ENCODE peak calls at places on chromosomes 4 and X, in eight cellular contexts. Z is right lobe of liver, J is endodermal cell, V is fibroblast of mammary gland, D is uterus, M is neural crest cell, T is psoas muscle, I is Calu3. Y is an unnamed sample.

GRCh38 chrX:83819304-83819703 is 41.6 kb upstream of the CYLC1 start:
- DNase-seq in Z (no peak), J (peak), V (no peak), D (no peak), M (no peak), T (no peak), I (no peak), Y (no peak)

GRCh38 chr4:41359836-41360213 is 103.1 kb downstream of the UCHL1 start:
- DNase-seq in Z (no peak), J (no peak), V (no peak), D (no peak), M (no peak), T (no peak), I (no peak), Y (no peak)

GRCh38 chr4:37440519-37440900 is 196.0 kb downstream of the NWD2 start:
- DNase-seq in Z (no peak), J (no peak), V (no peak), D (no peak), M (no peak), T (no peak), I (no peak), Y (no peak)

GRCh38 chrX:100408643-100409315 is 1.3 kb downstream of the PCDH19 start:
- DNase-seq in Z (peak), J (peak), V (no peak), D (no peak), M (no peak), T (peak), I (no peak), Y (no peak)

GRCh38 chr4:140681201-140681600 is 75.0 kb downstream of the TBC1D9 start:
- DNase-seq in Z (no peak), J (no peak), V (no peak), D (no peak), M (no peak), T (no peak), I (no peak), Y (peak)

GRCh38 chr4:1537410-1538095 is 131.3 kb upstream of the NKX1-1 start:
- DNase-seq in Z (no peak), J (no peak), V (no peak), D (no peak), M (no peak), T (peak), I (no peak), Y (no peak)

GRCh38 chr4:15653864-15654391 is 1.2 kb downstream of the FBXL5 start:
- DNase-seq in Z (no peak), J (no peak), V (peak), D (no peak), M (peak), T (no peak), I (no peak), Y (peak)

GRCh38 chr4:168859888-168860694 is 150.0 kb downstream of the CBR4 start:
- DNase-seq in Z (no peak), J (no peak), V (peak), D (no peak), M (no peak), T (no peak), I (no peak), Y (no peak)

GRCh38 chrX:36241397-36241796 is 321.9 kb downstream of the CFAP47 start:
- DNase-seq in Z (no peak), J (peak), V (no peak), D (no peak), M (no peak), T (no peak), I (no peak), Y (no peak)

GRCh38 chr4:38759790-38760122 is 23.0 kb downstream of the TLR10 start:
- DNase-seq in Z (no peak), J (no peak), V (no peak), D (no peak), M (no peak), T (no peak), I (no peak), Y (no peak)
- TF ChIP-seq CTCF in Z (no peak), J (no peak), V (no peak), D (no peak), M (no peak), T (no peak), I (no peak), Y (no peak)

DNA sequence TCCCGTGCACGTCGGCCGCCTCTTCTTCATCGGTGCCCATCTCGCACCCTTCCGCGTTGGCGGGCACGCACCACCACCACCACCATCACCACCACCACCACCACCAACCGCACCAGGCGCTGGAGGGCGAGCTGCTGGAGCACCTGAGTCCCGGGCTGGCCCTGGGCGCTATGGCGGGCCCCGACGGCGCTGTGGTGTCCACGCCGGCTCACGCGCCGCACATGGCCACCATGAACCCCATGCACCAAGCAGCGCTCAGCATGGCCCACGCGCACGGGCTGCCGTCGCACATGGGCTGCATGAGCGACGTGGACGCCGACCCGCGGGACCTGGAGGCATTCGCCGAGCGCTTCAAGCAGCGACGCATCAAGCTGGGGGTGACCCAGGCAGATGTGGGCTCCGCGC is 1.3 kb downstream of the POU4F2 start:
- DNase-seq in Z (no peak), J (no peak), V (no peak), D (no peak), M (no peak), T (no peak), I (no peak), Y (no peak)
- TF ChIP-seq CTCF in Z (no peak), J (no peak), V (no peak), D (no peak), M (no peak), T (no peak), I (no peak), Y (no peak)

GRCh38 chr4:145870155-145871020 is 68.2 kb downstream of the ZNF827 start:
- DNase-seq in Z (no peak), J (no peak), V (no peak), D (no peak), M (no peak), T (no peak), I (no peak), Y (no peak)

GRCh38 chr4:145871209-145871608 is 67.4 kb downstream of the ZNF827 start:
- DNase-seq in Z (no peak), J (no peak), V (no peak), D (no peak), M (no peak), T (no peak), I (no peak), Y (no peak)

GRCh38 chr4:145865274-145865941 is 73.2 kb downstream of the ZNF827 start:
- DNase-seq in Z (no peak), J (no peak), V (no peak), D (no peak), M (no peak), T (no peak), I (no peak), Y (no peak)

GRCh38 chr4:145867416-145867815 is 71.2 kb downstream of the ZNF827 start:
- DNase-seq in Z (no peak), J (no peak), V (no peak), D (no peak), M (no peak), T (no peak), I (no peak), Y (no peak)

GRCh38 chr4:145868637-145869409 is 69.8 kb downstream of the ZNF827 start:
- DNase-seq in Z (no peak), J (no peak), V (peak), D (no peak), M (no peak), T (no peak), I (no peak), Y (no peak)
- TF ChIP-seq CTCF in Z (no peak), J (peak), V (peak), D (no peak), M (peak), T (no peak), I (no peak), Y (peak)

GRCh38 chr4:57163530-57164459 is 53.6 kb upstream of the IGFBP7 start:
- DNase-seq in Z (peak), J (peak), V (peak), D (peak), M (peak), T (peak), I (peak), Y (peak)
- TF ChIP-seq CTCF in Z (peak), J (peak), V (peak), D (peak), M (peak), T (peak), I (peak), Y (peak)

DNA sequence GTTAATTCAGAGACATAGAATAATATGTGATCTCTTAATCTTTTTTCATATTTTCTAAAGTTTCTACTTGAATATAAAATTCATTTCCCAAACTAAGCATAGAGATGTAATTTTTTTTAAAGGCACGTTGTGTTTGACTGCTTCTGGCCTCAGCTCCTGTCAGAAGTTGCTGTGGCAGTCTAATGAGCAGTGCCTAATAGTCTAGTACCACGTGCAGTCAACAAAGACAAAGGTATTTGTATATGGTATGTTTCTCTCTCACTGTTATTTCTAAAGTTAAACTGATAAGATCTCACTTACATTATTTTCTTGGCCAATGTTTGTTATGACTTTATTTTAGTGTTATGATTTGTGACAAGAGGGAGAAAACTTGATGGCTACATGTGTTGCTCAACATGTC is 48.6 kb upstream of the MCUB start:
- DNase-seq in Z (no peak), J (no peak), V (no peak), D (no peak), M (no peak), T (no peak), I (no peak), Y (no peak)
- TF ChIP-seq CTCF in Z (no peak), J (no peak), V (no peak), D (no peak), M (no peak), T (no peak), I (no peak), Y (no peak)

DNA sequence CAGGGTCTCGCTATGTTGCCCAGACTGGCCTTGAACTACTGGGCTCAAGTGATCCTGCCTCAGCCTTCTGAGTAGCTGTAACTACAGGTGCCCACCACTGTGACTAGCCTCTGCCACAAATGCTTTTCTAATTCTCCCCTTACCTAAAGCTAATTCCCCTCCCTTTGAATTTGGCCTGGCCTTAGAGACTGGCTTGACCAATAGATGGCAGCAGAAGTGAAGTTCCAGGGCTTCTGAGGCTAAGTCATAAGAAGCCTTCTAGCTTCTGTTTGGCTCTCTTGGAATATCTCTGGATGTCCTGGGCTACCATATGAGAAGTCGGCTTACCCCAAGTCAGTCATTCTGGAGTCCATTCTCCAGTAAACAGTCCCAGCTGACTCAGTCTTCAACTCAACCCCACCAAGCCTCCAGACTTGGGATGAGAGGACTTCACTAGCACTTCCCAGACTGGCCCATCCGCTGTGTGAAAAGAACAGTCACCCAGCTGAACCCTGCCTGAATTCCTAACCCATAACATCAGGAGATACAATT is 61.0 kb downstream of the HPRT1 start:
- DNase-seq in Z (no peak), J (peak), V (peak), D (no peak), M (peak), T (no peak), I (peak), Y (peak)
- TF ChIP-seq CTCF in Z (peak), J (peak), V (peak), D (peak), M (peak), T (peak), I (no peak), Y (peak)

GRCh38 chrX:3962511-3963350 is 249.3 kb upstream of the PRKX start:
- DNase-seq in Z (no peak), J (peak), V (peak), D (no peak), M (peak), T (no peak), I (peak), Y (peak)
- TF ChIP-seq CTCF in Z (peak), J (peak), V (peak), D (no peak), M (peak), T (peak), I (peak), Y (peak)

DNA sequence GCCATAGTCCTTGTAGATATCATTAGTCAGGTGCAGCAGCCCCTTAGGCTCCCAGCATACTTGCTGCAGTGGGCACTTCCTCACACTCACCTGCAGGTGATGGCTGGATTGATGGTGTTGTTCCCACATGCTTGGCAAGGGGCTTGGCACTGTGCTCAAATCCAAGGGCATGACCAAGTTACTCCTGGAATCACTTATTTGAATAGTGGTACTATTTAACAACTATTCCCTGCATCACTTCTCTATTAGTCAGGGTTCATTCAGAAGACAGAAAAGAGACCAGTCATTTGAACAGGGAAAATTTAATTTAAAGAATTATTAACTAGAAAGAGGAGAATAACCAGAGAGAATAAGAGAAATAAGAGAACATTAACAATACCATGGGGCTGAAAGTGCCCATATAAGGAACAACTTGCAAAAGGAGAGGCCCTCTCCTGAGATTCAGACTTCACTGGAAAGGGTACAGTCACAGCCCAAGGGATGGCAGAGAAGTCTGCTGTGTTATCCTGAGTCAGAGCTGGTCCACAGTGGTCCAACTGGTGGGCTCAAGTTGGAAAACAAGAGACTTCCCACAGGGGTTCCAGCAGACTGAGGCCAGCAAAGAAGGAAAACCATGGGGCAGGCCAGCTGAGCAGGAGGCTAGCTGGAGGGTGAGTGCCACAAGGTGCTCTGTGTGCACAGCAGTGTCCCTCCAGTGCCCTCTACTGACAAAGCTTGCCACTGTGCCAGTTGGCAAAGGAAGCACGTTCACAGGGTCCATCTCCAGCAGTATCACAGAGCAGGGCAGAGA is 9.8 kb downstream of the SPP1 start:
- DNase-seq in Z (peak), J (peak), V (peak), D (no peak), M (peak), T (no peak), I (peak), Y (peak)
- TF ChIP-seq CTCF in Z (peak), J (peak), V (peak), D (peak), M (peak), T (peak), I (peak), Y (peak)

GRCh38 chr4:68885545-68885944 is 66.1 kb downstream of the UGT2A3 start:
- DNase-seq in Z (no peak), J (no peak), V (no peak), D (no peak), M (no peak), T (no peak), I (no peak), Y (no peak)
- TF ChIP-seq CTCF in Z (no peak), J (no peak), V (no peak), D (no peak), M (no peak), T (no peak), I (no peak), Y (no peak)

GRCh38 chr4:187606581-187606980 is 389.0 kb upstream of the ZFP42 start:
- DNase-seq in Z (no peak), J (peak), V (peak), D (no peak), M (peak), T (no peak), I (peak), Y (peak)
- TF ChIP-seq CTCF in Z (peak), J (peak), V (peak), D (peak), M (peak), T (peak), I (peak), Y (peak)

Y was measured in fibroblast of pulmonary artery.